ENCODE peak calls at places on chromosomes 3 and 15, in six cellular contexts. G, M, U, D, F and Z are unnamed samples.
A peak's percentile ranks its signal among the peaks of the same experiment; 100 is the strongest.

GRCh38 chr15:42349178-42349577 is 10.1 kb upstream of the CAPN3 start:
- DNase-seq in G (no peak), M (no peak), U (peak; percentile 17), D (no peak), F (peak; percentile 33), Z (no peak)

GRCh38 chr3:115246621-115247020 is 99.5 kb upstream of the ZBTB20 start:
- DNase-seq in G (no peak), M (no peak), U (peak; percentile 6), D (no peak), F (peak; percentile 11), Z (no peak)

GRCh38 chr3:39850707-39851014 is 41.3 kb downstream of the MYRIP start:
- DNase-seq in G (no peak), M (no peak), U (no peak), D (no peak), F (no peak), Z (no peak)

GRCh38 chr15:92693922-92694331 is 38.4 kb upstream of the FAM174B start:
- DNase-seq in G (no peak), M (no peak), U (peak; percentile 9), D (no peak), F (peak; percentile 40), Z (peak; percentile 24)

GRCh38 chr15:34855397-34855796 is 60.0 kb upstream of the ACTC1 start:
- DNase-seq in G (peak; percentile 17), M (no peak), U (peak; percentile 58), D (no peak), F (peak; percentile 86), Z (peak; percentile 22)

GRCh38 chr15:29688981-29689723 is 133.1 kb downstream of the TJP1 start:
- DNase-seq in G (no peak), M (no peak), U (no peak), D (no peak), F (no peak), Z (no peak)

GRCh38 chr3:150261958-150262357 is 146.1 kb upstream of the TSC22D2 start:
- DNase-seq in G (no peak), M (no peak), U (no peak), D (no peak), F (no peak), Z (no peak)

GRCh38 chr3:186152889-186153292 is 44.0 kb upstream of the ETV5 start:
- DNase-seq in G (no peak), M (peak; percentile 73), U (no peak), D (no peak), F (no peak), Z (no peak)

GRCh38 chr15:68775671-68776476 is 44.8 kb downstream of the ANP32A start:
- DNase-seq in G (no peak), M (no peak), U (peak; percentile 79), D (no peak), F (peak; percentile 87), Z (peak; percentile 74)

GRCh38 chr15:37112963-37113362 is 12.6 kb upstream of the MEIS2 start:
- DNase-seq in G (no peak), M (no peak), U (no peak), D (no peak), F (no peak), Z (no peak)

GRCh38 chr3:66472313-66473134 is 28.3 kb downstream of the LRIG1 start:
- DNase-seq in G (no peak), M (peak; percentile 48), U (peak; percentile 64), D (no peak), F (peak; percentile 47), Z (peak; percentile 41)

GRCh38 chr15:26891448-26891881 is 24.6 kb downstream of the GABRA5 start:
- DNase-seq in G (peak; percentile 75), M (peak; percentile 63), U (peak; percentile 67), D (no peak), F (peak; percentile 53), Z (peak; percentile 71)

GRCh38 chr3:62376906-62377865 is 3.8 kb upstream of the FEZF2 start:
- DNase-seq in G (no peak), M (peak; percentile 19), U (no peak), D (no peak), F (no peak), Z (no peak)

GRCh38 chr3:43389388-43390254 is 103.3 kb downstream of the SNRK start:
- DNase-seq in G (peak; percentile 46), M (no peak), U (no peak), D (peak; percentile 63), F (peak; percentile 89), Z (no peak)

GRCh38 chr3:139588450-139588849 is 48.9 kb upstream of the RBP1 start:
- DNase-seq in G (peak; percentile 16), M (no peak), U (no peak), D (no peak), F (no peak), Z (no peak)

GRCh38 chr3:71385040-71385685 is 198.4 kb downstream of the FOXP1 start:
- DNase-seq in G (no peak), M (no peak), U (peak; percentile 74), D (no peak), F (peak; percentile 7), Z (no peak)

GRCh38 chr15:58065445-58066041 is at the start of gene ALDH1A2:
- DNase-seq in G (no peak), M (no peak), U (no peak), D (no peak), F (peak; percentile 37), Z (no peak)

GRCh38 chr15:94793641-94794040 is 562.3 kb downstream of the MCTP2 start:
- DNase-seq in G (no peak), M (no peak), U (no peak), D (no peak), F (no peak), Z (no peak)

GRCh38 chr3:127174715-127175140 is 18.2 kb upstream of the PRR23E start:
- DNase-seq in G (no peak), M (no peak), U (no peak), D (no peak), F (no peak), Z (no peak)

GRCh38 chr15:95298729-95299128 is 1031.8 kb upstream of the NR2F2 start:
- DNase-seq in G (no peak), M (no peak), U (no peak), D (no peak), F (no peak), Z (no peak)

GRCh38 chr15:52208306-52208946 is 17.2 kb upstream of the GNB5 start:
- DNase-seq in G (peak; percentile 69), M (peak; percentile 65), U (peak; percentile 67), D (peak; percentile 53), F (peak; percentile 75), Z (peak; percentile 82)

GRCh38 chr3:183428140-183429023 is at the start of gene MCF2L2:
- DNase-seq in G (peak; percentile 78), M (peak; percentile 87), U (peak; percentile 26), D (peak; percentile 66), F (peak; percentile 51), Z (peak; percentile 77)

GRCh38 chr3:11588755-11589154 is 55.0 kb downstream of the VGLL4 start:
- DNase-seq in G (no peak), M (no peak), U (no peak), D (no peak), F (no peak), Z (no peak)